ENCODE peak calls at places on chromosomes 16 and 17, in seven cellular contexts. S is NCI-H1092; U is heart left ventricle; Z is globus pallidus; V is right cardiac atrium; I is stimulated activated CD4-positive, alpha-beta T cell treated with anti-CD3 and anti-CD28 coated beads, Interleukin-1b, Interleukin-23, amount 100 ng/mL, for 1 hour; Y is mesendoderm. R is an unnamed sample.

GRCh38 chr17:77264617-77265230 is 124.0 kb downstream of the SEC14L1 start:
- DNase-seq in S (peak), I (no peak), Z (no peak), V (peak), U (no peak), Y (no peak), R (peak)

GRCh38 chr16:6076631-6077030 is 979.0 kb upstream of the EEF2KMT start:
- DNase-seq in V (no peak), I (no peak), Y (no peak), Z (no peak), S (no peak), U (no peak), R (no peak)

GRCh38 chr16:15993946-15994665 is 44.7 kb downstream of the ABCC1 start:
- DNase-seq in S (no peak), V (no peak), U (no peak), Z (peak), Y (no peak), I (no peak), R (no peak)

GRCh38 chr16:19835989-19836421 is 48.6 kb downstream of the GPRC5B start:
- DNase-seq in Z (no peak), V (no peak), U (no peak), I (no peak), S (no peak), Y (no peak), R (no peak)

GRCh38 chr16:72989203-72989991 is 58.5 kb downstream of the ZFHX3 start:
- DNase-seq in Y (no peak), I (no peak), U (no peak), S (no peak), V (no peak), Z (no peak), R (no peak)

GRCh38 chr17:19264681-19265080 is 27.5 kb downstream of the EPN2 start:
- DNase-seq in V (peak), I (no peak), Y (no peak), S (no peak), Z (no peak), U (no peak), R (no peak)

GRCh38 chr16:4347765-4348509 is 3.2 kb downstream of the PAM16 start:
- DNase-seq in Y (no peak), S (no peak), V (no peak), U (no peak), Z (no peak), I (no peak), R (no peak)

GRCh38 chr17:12634789-12635414 is 30.8 kb upstream of the MYOCD start:
- DNase-seq in Y (peak), V (no peak), S (no peak), I (no peak), U (no peak), Z (no peak), R (no peak)

GRCh38 chr17:49576121-49576905 is 642 bp downstream of the NXPH3 start:
- DNase-seq in V (peak), I (no peak), Y (peak), S (no peak), U (peak), Z (no peak), R (peak)

GRCh38 chr17:79214940-79215604 is 140.4 kb downstream of the ENGASE start:
- DNase-seq in I (no peak), V (peak), Z (no peak), Y (no peak), S (no peak), U (no peak), R (no peak)

GRCh38 chr16:13909872-13910303 is 10.1 kb upstream of the ERCC4 start:
- DNase-seq in U (no peak), I (no peak), Y (no peak), Z (peak), S (no peak), V (peak), R (no peak)

R was measured in H9.